ENCODE peak calls at places on chromosome 15, in nine cellular contexts. K is psoas muscle; T is HEK293T; D is neural progenitor cell; H is progenitor cell of endocrine pancreas; G is stimulated activated CD4-positive, alpha-beta T cell treated with anti-CD3 and anti-CD28 coated beads, Interleukin-2, amount 100 ng/mL, for 48 hours; X is pulmonary artery endothelial cell; B is amniotic epithelial cell; Z is T1000. N is an unnamed sample.

GRCh38 chr15:71596672-71597071 is 213.7 kb upstream of the NR2E3 start:
- DNase-seq in K (peak; percentile 22), T (no peak), D (no peak), H (no peak), G (no peak), X (no peak), B (peak; percentile 6), Z (no peak), N (no peak)

GRCh38 chr15:49530106-49530505 is 90.5 kb downstream of the FAM227B start:
- DNase-seq in K (no peak), T (no peak), D (no peak), H (no peak), G (no peak), X (no peak), B (peak; percentile 21), Z (no peak), N (no peak)

GRCh38 chr15:38879909-38880471 is 315.4 kb upstream of the RASGRP1 start:
- DNase-seq in K (peak; percentile 50), T (no peak), D (no peak), H (no peak), G (no peak), X (no peak), B (peak; percentile 23), Z (no peak), N (no peak)

GRCh38 chr15:84629033-84629432 is 25.1 kb downstream of the WDR73 start:
- DNase-seq in K (no peak), T (no peak), D (no peak), H (no peak), G (no peak), X (no peak), B (no peak), Z (no peak), N (no peak)

GRCh38 chr15:31254431-31255175 is 72.0 kb upstream of the KLF13 start:
- DNase-seq in K (no peak), T (peak; percentile 23), D (no peak), H (no peak), G (no peak), X (no peak), B (no peak), Z (no peak), N (no peak)

GRCh38 chr15:51121118-51121517 is 26.4 kb upstream of the TNFAIP8L3 start:
- DNase-seq in K (no peak), T (no peak), D (peak; percentile 15), H (no peak), G (no peak), X (peak; percentile 98), B (peak; percentile 98), Z (peak; percentile 59), N (no peak)

GRCh38 chr15:88830016-88830415 is 26.8 kb downstream of the ACAN start:
- DNase-seq in K (no peak), T (no peak), D (no peak), H (no peak), G (no peak), X (no peak), B (no peak), Z (no peak), N (no peak)

GRCh38 chr15:100972975-100973350 is 53.8 kb downstream of the LRRK1 start:
- DNase-seq in K (no peak), T (no peak), D (peak; percentile 36), H (no peak), G (no peak), X (no peak), B (no peak), Z (no peak), N (no peak)

GRCh38 chr15:95826831-95827230 is 503.7 kb upstream of the NR2F2 start:
- DNase-seq in K (no peak), T (peak; percentile 46), D (no peak), H (no peak), G (no peak), X (no peak), B (no peak), Z (no peak), N (no peak)

GRCh38 chr15:38539008-38539343 is 25.6 kb downstream of the RASGRP1 start:
- DNase-seq in K (no peak), T (no peak), D (no peak), H (no peak), G (no peak), X (no peak), B (no peak), Z (no peak), N (no peak)

N was measured in iPS DF 6.9.